ENCODE peak calls at places on chromosome 18, in six cellular contexts. One of them, this sample, is unnamed.

GRCh38 chr18:13377496-13377895 is 158.9 kb downstream of the LDLRAD4 start:
- DNase-seq in K562: no peak
- DNase-seq in ascending aorta: no peak
- DNase-seq in Peyer's patch: no peak
- DNase-seq in fibroblast of mammary gland: peak; percentile 20
- DNase-seq in body of pancreas: no peak
- DNase-seq in this sample: no peak

GRCh38 chr18:8412117-8412516 is 197.1 kb upstream of the RAB12 start:
- DNase-seq in body of pancreas: no peak
- DNase-seq in K562: no peak
- DNase-seq in Peyer's patch: no peak
- DNase-seq in ascending aorta: no peak
- DNase-seq in fibroblast of mammary gland: no peak
- DNase-seq in this sample: no peak

GRCh38 chr18:39350916-39351315 is 1785.3 kb upstream of the CELF4 start:
- DNase-seq in body of pancreas: no peak
- DNase-seq in fibroblast of mammary gland: no peak
- DNase-seq in K562: no peak
- DNase-seq in Peyer's patch: no peak
- DNase-seq in ascending aorta: no peak
- DNase-seq in this sample: no peak

GRCh38 chr18:78741381-78742340 is 238.0 kb upstream of the SALL3 start:
- DNase-seq in K562: no peak
- DNase-seq in body of pancreas: no peak
- DNase-seq in Peyer's patch: no peak
- DNase-seq in fibroblast of mammary gland: no peak
- DNase-seq in ascending aorta: no peak
- DNase-seq in this sample: no peak

GRCh38 chr18:34767601-34768027 is 57.5 kb downstream of the DTNA start:
- DNase-seq in Peyer's patch: no peak
- DNase-seq in body of pancreas: no peak
- DNase-seq in ascending aorta: no peak
- DNase-seq in fibroblast of mammary gland: peak; percentile 97
- DNase-seq in K562: no peak
- DNase-seq in this sample: no peak

GRCh38 chr18:13036622-13037320 is 45.6 kb downstream of the CEP192 start:
- DNase-seq in fibroblast of mammary gland: peak; percentile 13
- DNase-seq in body of pancreas: no peak
- DNase-seq in K562: no peak
- DNase-seq in ascending aorta: no peak
- DNase-seq in Peyer's patch: no peak
- DNase-seq in this sample: no peak

GRCh38 chr18:12766986-12767433 is 64.2 kb downstream of the PSMG2 start:
- DNase-seq in ascending aorta: no peak
- DNase-seq in body of pancreas: no peak
- DNase-seq in Peyer's patch: no peak
- DNase-seq in fibroblast of mammary gland: no peak
- DNase-seq in K562: peak; percentile 71
- DNase-seq in this sample: no peak

GRCh38 chr18:56269958-56270357 is 368.4 kb downstream of the TXNL1 start:
- DNase-seq in body of pancreas: no peak
- DNase-seq in fibroblast of mammary gland: no peak
- DNase-seq in ascending aorta: no peak
- DNase-seq in K562: no peak
- DNase-seq in Peyer's patch: no peak
- DNase-seq in this sample: no peak

GRCh38 chr18:58922995-58923394 is 58.3 kb downstream of the ZNF532 start:
- DNase-seq in Peyer's patch: no peak
- DNase-seq in ascending aorta: no peak
- DNase-seq in K562: no peak
- DNase-seq in fibroblast of mammary gland: no peak
- DNase-seq in body of pancreas: no peak
- DNase-seq in this sample: no peak

GRCh38 chr18:48293954-48294893 is 115.0 kb downstream of the ZBTB7C start:
- DNase-seq in ascending aorta: no peak
- DNase-seq in Peyer's patch: no peak
- DNase-seq in K562: no peak
- DNase-seq in body of pancreas: peak; percentile 46
- DNase-seq in fibroblast of mammary gland: no peak
- DNase-seq in this sample: no peak

GRCh38 chr18:35478520-35479435 is 19.0 kb downstream of the INO80C start:
- DNase-seq in Peyer's patch: no peak
- DNase-seq in fibroblast of mammary gland: peak; percentile 99
- DNase-seq in ascending aorta: no peak
- DNase-seq in body of pancreas: no peak
- DNase-seq in K562: no peak
- DNase-seq in this sample: peak; percentile 35

GRCh38 chr18:51068111-51068510 is 38.1 kb downstream of the SMAD4 start:
- DNase-seq in Peyer's patch: no peak
- DNase-seq in K562: no peak
- DNase-seq in ascending aorta: no peak
- DNase-seq in body of pancreas: no peak
- DNase-seq in fibroblast of mammary gland: peak; percentile 41
- DNase-seq in this sample: no peak

GRCh38 chr18:59631583-59632181 is 65.5 kb downstream of the CCBE1 start:
- DNase-seq in ascending aorta: no peak
- DNase-seq in fibroblast of mammary gland: peak; percentile 60
- DNase-seq in K562: no peak
- DNase-seq in body of pancreas: no peak
- DNase-seq in Peyer's patch: no peak
- DNase-seq in this sample: no peak

GRCh38 chr18:43563780-43564179 is 286.5 kb upstream of the SYT4 start:
- DNase-seq in Peyer's patch: no peak
- DNase-seq in ascending aorta: no peak
- DNase-seq in K562: no peak
- DNase-seq in fibroblast of mammary gland: peak; percentile 42
- DNase-seq in body of pancreas: peak; percentile 55
- DNase-seq in this sample: no peak

DNA sequence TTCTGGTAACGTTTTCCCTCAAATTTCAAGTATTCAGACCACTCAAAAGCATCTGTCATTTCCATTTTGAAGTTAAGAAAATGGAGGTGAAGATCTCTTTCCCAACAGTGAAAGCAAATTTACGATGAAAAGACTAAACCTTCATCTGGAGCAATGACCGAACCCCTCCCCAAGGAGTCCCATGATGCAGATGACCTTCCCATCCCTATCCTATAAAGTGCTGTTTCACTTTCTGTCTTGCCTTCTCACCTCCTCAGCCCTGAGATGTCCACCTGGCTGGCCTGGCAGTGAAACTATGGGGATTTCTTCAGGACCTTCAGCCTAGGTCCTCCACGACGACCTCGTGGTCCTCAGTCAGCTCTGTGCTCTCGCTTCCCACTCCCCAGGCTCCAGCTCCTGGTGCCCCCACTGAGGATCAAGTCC is 925 bp upstream of the NPC1 start:
- DNase-seq in Peyer's patch: no peak
- DNase-seq in body of pancreas: no peak
- DNase-seq in fibroblast of mammary gland: peak; percentile 15
- DNase-seq in ascending aorta: no peak
- DNase-seq in K562: no peak
- DNase-seq in this sample: no peak
- TF ChIP-seq CTCF in Peyer's patch: no peak
- TF ChIP-seq CTCF in body of pancreas: no peak
- TF ChIP-seq CTCF in fibroblast of mammary gland: no peak
- TF ChIP-seq CTCF in ascending aorta: no peak
- TF ChIP-seq CTCF in K562: no peak
- TF ChIP-seq CTCF in this sample: no peak

DNA sequence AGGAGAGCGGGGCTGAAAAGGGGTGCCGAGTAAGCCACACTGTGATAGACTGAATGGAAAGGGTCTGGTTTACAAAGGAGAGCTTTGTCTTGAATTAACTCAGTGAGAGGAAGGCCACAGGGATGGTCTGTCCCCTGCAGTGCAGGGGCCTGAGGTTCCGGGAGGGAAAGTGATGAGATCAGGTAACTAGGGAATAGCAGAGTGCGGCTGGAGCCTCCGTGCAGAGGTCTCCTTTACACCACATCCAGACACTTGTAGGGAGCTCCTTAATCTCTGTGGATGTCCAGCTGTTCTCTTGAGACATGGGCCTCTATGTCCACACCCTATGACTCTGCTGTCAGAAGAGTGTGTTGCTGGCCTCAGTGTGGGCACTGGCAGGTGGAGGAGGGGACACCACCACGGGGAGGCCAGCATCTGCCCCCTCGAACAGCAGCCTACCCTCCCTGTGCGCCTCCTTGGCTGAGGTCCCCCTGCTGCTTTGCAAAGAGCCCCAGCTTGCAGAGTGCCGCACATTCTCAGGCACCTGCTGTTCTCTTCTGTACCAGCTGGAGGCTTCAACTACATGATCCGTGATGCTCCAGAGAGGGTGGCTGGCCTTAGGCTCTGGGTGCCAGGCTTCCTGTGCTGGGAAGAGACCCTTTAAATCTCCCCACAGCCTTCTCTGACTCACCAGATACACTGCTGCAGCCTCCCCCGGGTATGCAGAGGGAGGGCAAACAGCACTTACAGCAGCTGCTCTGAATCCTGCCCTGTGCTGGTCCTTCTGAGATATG is 25.9 kb downstream of the ENOSF1 start:
- DNase-seq in ascending aorta: no peak
- DNase-seq in body of pancreas: no peak
- DNase-seq in Peyer's patch: no peak
- DNase-seq in K562: no peak
- DNase-seq in fibroblast of mammary gland: no peak
- DNase-seq in this sample: no peak
- TF ChIP-seq CTCF in ascending aorta: no peak
- TF ChIP-seq CTCF in body of pancreas: no peak
- TF ChIP-seq CTCF in Peyer's patch: no peak
- TF ChIP-seq CTCF in K562: no peak
- TF ChIP-seq CTCF in fibroblast of mammary gland: no peak
- TF ChIP-seq CTCF in this sample: no peak

GRCh38 chr18:9771977-9772660 is 64.0 kb downstream of the RAB31 start:
- DNase-seq in fibroblast of mammary gland: no peak
- DNase-seq in Peyer's patch: no peak
- DNase-seq in ascending aorta: no peak
- DNase-seq in body of pancreas: no peak
- DNase-seq in K562: no peak
- DNase-seq in this sample: no peak

GRCh38 chr18:9774150-9774549 is 66.0 kb downstream of the RAB31 start:
- DNase-seq in body of pancreas: no peak
- DNase-seq in Peyer's patch: no peak
- DNase-seq in K562: no peak
- DNase-seq in ascending aorta: no peak
- DNase-seq in fibroblast of mammary gland: no peak
- DNase-seq in this sample: no peak

GRCh38 chr18:9772847-9773677 is 65.0 kb downstream of the RAB31 start:
- DNase-seq in K562: no peak
- DNase-seq in fibroblast of mammary gland: no peak
- DNase-seq in Peyer's patch: no peak
- DNase-seq in ascending aorta: no peak
- DNase-seq in body of pancreas: no peak
- DNase-seq in this sample: no peak

GRCh38 chr18:9775172-9775571 is 67.1 kb downstream of the RAB31 start:
- DNase-seq in body of pancreas: no peak
- DNase-seq in K562: no peak
- DNase-seq in fibroblast of mammary gland: no peak
- DNase-seq in Peyer's patch: no peak
- DNase-seq in ascending aorta: no peak
- DNase-seq in this sample: no peak

GRCh38 chr18:9771261-9771976 is 63.3 kb downstream of the RAB31 start:
- DNase-seq in body of pancreas: peak; percentile 86
- DNase-seq in K562: peak; percentile 91
- DNase-seq in ascending aorta: peak; percentile 39
- DNase-seq in fibroblast of mammary gland: peak; percentile 73
- DNase-seq in Peyer's patch: peak; percentile 86
- DNase-seq in this sample: peak; percentile 54
- TF ChIP-seq CTCF in body of pancreas: peak; percentile 96
- TF ChIP-seq CTCF in K562: peak; percentile 100
- TF ChIP-seq CTCF in ascending aorta: peak; percentile 98
- TF ChIP-seq CTCF in fibroblast of mammary gland: peak; percentile 97
- TF ChIP-seq CTCF in Peyer's patch: peak; percentile 90
- TF ChIP-seq CTCF in this sample: peak; percentile 99

GRCh38 chr18:46554406-46554805 is 102.6 kb downstream of the LOXHD1 start:
- DNase-seq in ascending aorta: no peak
- DNase-seq in K562: no peak
- DNase-seq in Peyer's patch: no peak
- DNase-seq in body of pancreas: no peak
- DNase-seq in fibroblast of mammary gland: no peak
- DNase-seq in this sample: no peak

GRCh38 chr18:46556590-46557206 is 100.3 kb downstream of the LOXHD1 start:
- DNase-seq in fibroblast of mammary gland: no peak
- DNase-seq in body of pancreas: no peak
- DNase-seq in ascending aorta: no peak
- DNase-seq in Peyer's patch: no peak
- DNase-seq in K562: no peak
- DNase-seq in this sample: no peak

GRCh38 chr18:46555213-46555612 is 101.8 kb downstream of the LOXHD1 start:
- DNase-seq in ascending aorta: no peak
- DNase-seq in Peyer's patch: no peak
- DNase-seq in fibroblast of mammary gland: no peak
- DNase-seq in K562: no peak
- DNase-seq in body of pancreas: no peak
- DNase-seq in this sample: no peak

GRCh38 chr18:46559296-46559695 is 97.7 kb downstream of the LOXHD1 start:
- DNase-seq in ascending aorta: no peak
- DNase-seq in body of pancreas: no peak
- DNase-seq in fibroblast of mammary gland: no peak
- DNase-seq in Peyer's patch: no peak
- DNase-seq in K562: no peak
- DNase-seq in this sample: no peak

DNA sequence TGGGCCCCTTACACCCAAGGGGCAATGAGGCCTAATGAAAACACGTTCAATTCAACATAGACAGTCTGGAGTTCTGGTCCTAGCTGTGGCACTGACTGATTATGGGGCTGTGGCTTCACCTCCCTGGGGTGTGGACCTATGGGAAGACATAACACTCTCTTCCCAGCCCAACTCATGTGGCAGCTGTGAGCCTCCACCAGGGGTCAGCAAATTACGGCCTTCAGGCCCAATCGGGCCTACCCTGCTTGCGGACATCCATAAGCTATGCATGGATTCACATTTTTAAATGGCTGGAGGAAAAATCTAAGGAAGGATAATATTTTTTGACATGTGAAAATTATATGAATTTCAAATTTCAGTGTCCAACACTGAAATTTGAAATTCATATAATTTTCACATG is 101.3 kb downstream of the LOXHD1 start:
- DNase-seq in K562: peak; percentile 54
- DNase-seq in ascending aorta: no peak
- DNase-seq in body of pancreas: peak; percentile 8
- DNase-seq in fibroblast of mammary gland: peak; percentile 12
- DNase-seq in Peyer's patch: no peak
- DNase-seq in this sample: no peak
- TF ChIP-seq CTCF in K562: peak; percentile 74
- TF ChIP-seq CTCF in ascending aorta: peak; percentile 15
- TF ChIP-seq CTCF in body of pancreas: no peak
- TF ChIP-seq CTCF in fibroblast of mammary gland: peak; percentile 35
- TF ChIP-seq CTCF in Peyer's patch: no peak
- TF ChIP-seq CTCF in this sample: no peak

DNA sequence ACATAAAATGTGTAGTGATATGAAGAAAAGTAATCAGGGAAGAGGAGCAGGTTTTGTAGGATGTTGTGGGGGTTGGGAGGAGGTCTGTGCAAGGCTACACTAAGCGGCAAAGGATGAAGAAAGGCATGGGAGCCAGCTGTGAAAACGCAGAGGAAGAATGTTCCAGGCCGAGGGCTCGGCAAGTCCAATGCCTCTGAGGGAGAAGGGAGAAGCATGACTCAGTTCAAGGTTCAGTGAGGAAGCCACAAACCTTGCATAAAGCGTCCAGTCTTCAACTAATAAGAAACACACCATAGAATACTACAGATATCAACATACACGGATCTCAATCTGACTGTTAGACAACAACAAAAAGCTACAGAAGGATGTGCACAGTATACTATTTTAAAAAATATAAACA is 16.2 kb downstream of the EPB41L3 start:
- DNase-seq in ascending aorta: no peak
- DNase-seq in body of pancreas: peak; percentile 10
- DNase-seq in K562: no peak
- DNase-seq in Peyer's patch: no peak
- DNase-seq in fibroblast of mammary gland: peak; percentile 95
- DNase-seq in this sample: no peak
- TF ChIP-seq CTCF in ascending aorta: no peak
- TF ChIP-seq CTCF in body of pancreas: no peak
- TF ChIP-seq CTCF in K562: no peak
- TF ChIP-seq CTCF in Peyer's patch: no peak
- TF ChIP-seq CTCF in fibroblast of mammary gland: no peak
- TF ChIP-seq CTCF in this sample: no peak

This sample was measured in thoracic aorta.